ENCODE peak calls at places on chromosomes 7 and 10, in six cellular contexts. One of them, this sample, is unnamed.

GRCh38 chr10:47359626-47360418 is 11.7 kb downstream of the RBP3 start:
- DNase-seq in PC-9: no peak
- DNase-seq in heart left ventricle: no peak
- DNase-seq in mesendoderm: no peak
- DNase-seq in Karpas-422: no peak
- DNase-seq in IMR-90: no peak
- DNase-seq in this sample: no peak

GRCh38 chr10:78727728-78728127 is 341.0 kb upstream of the ZMIZ1 start:
- DNase-seq in PC-9: no peak
- DNase-seq in heart left ventricle: peak; percentile 80
- DNase-seq in mesendoderm: no peak
- DNase-seq in Karpas-422: no peak
- DNase-seq in IMR-90: no peak
- DNase-seq in this sample: no peak

GRCh38 chr7:125567686-125568085 is 638.1 kb upstream of the POT1 start:
- DNase-seq in PC-9: no peak
- DNase-seq in heart left ventricle: no peak
- DNase-seq in mesendoderm: no peak
- DNase-seq in Karpas-422: no peak
- DNase-seq in IMR-90: no peak
- DNase-seq in this sample: no peak

GRCh38 chr7:103793614-103794013 is 195.8 kb downstream of the RELN start:
- DNase-seq in PC-9: no peak
- DNase-seq in heart left ventricle: no peak
- DNase-seq in mesendoderm: no peak
- DNase-seq in Karpas-422: no peak
- DNase-seq in IMR-90: no peak
- DNase-seq in this sample: no peak

GRCh38 chr10:117165557-117166419 is 27.7 kb upstream of the VAX1 start:
- DNase-seq in PC-9: peak; percentile 53
- DNase-seq in heart left ventricle: no peak
- DNase-seq in mesendoderm: peak; percentile 89
- DNase-seq in Karpas-422: no peak
- DNase-seq in IMR-90: peak; percentile 33
- DNase-seq in this sample: peak; percentile 54

GRCh38 chr7:92843034-92843760 is 6.8 kb upstream of the CDK6 start:
- DNase-seq in PC-9: no peak
- DNase-seq in heart left ventricle: no peak
- DNase-seq in mesendoderm: peak; percentile 35
- DNase-seq in Karpas-422: no peak
- DNase-seq in IMR-90: peak; percentile 62
- DNase-seq in this sample: no peak

GRCh38 chr10:114172776-114173555 is 1.0 kb downstream of the CCDC186 start:
- DNase-seq in PC-9: no peak
- DNase-seq in heart left ventricle: no peak
- DNase-seq in mesendoderm: no peak
- DNase-seq in Karpas-422: no peak
- DNase-seq in IMR-90: no peak
- DNase-seq in this sample: no peak

GRCh38 chr7:27602766-27603165 is 59.9 kb downstream of the HIBADH start:
- DNase-seq in PC-9: no peak
- DNase-seq in heart left ventricle: no peak
- DNase-seq in mesendoderm: peak; percentile 86
- DNase-seq in Karpas-422: no peak
- DNase-seq in IMR-90: no peak
- DNase-seq in this sample: no peak

GRCh38 chr7:19491371-19491770 is 217.5 kb downstream of the POLR1F start:
- DNase-seq in PC-9: no peak
- DNase-seq in heart left ventricle: no peak
- DNase-seq in mesendoderm: no peak
- DNase-seq in Karpas-422: no peak
- DNase-seq in IMR-90: no peak
- DNase-seq in this sample: no peak

GRCh38 chr10:98488669-98489430 is 42.1 kb upstream of the HPS1 start:
- DNase-seq in PC-9: no peak
- DNase-seq in heart left ventricle: no peak
- DNase-seq in mesendoderm: peak; percentile 64
- DNase-seq in Karpas-422: no peak
- DNase-seq in IMR-90: no peak
- DNase-seq in this sample: no peak

GRCh38 chr10:72022228-72022627 is 58.0 kb downstream of the CHST3 start:
- DNase-seq in PC-9: no peak
- DNase-seq in heart left ventricle: no peak
- DNase-seq in mesendoderm: no peak
- DNase-seq in Karpas-422: no peak
- DNase-seq in IMR-90: no peak
- DNase-seq in this sample: no peak

GRCh38 chr10:133454204-133454893 is 604 bp downstream of the SCART1 start:
- DNase-seq in PC-9: no peak
- DNase-seq in heart left ventricle: no peak
- DNase-seq in mesendoderm: no peak
- DNase-seq in Karpas-422: no peak
- DNase-seq in IMR-90: no peak
- DNase-seq in this sample: no peak

GRCh38 chr10:87761892-87762291 is 56.1 kb downstream of the ATAD1 start:
- DNase-seq in PC-9: no peak
- DNase-seq in heart left ventricle: no peak
- DNase-seq in mesendoderm: peak; percentile 35
- DNase-seq in Karpas-422: no peak
- DNase-seq in IMR-90: peak; percentile 82
- DNase-seq in this sample: no peak

GRCh38 chr10:69880301-69881081 is 78.8 kb downstream of the COL13A1 start:
- DNase-seq in PC-9: no peak
- DNase-seq in heart left ventricle: no peak
- DNase-seq in mesendoderm: no peak
- DNase-seq in Karpas-422: no peak
- DNase-seq in IMR-90: no peak
- DNase-seq in this sample: no peak

GRCh38 chr10:112275512-112276245 is 7.5 kb upstream of the TECTB start:
- DNase-seq in PC-9: no peak
- DNase-seq in heart left ventricle: no peak
- DNase-seq in mesendoderm: no peak
- DNase-seq in Karpas-422: no peak
- DNase-seq in IMR-90: no peak
- DNase-seq in this sample: no peak

GRCh38 chr10:133325761-133326463 is 10.8 kb downstream of the CALY start:
- DNase-seq in PC-9: no peak
- DNase-seq in heart left ventricle: no peak
- DNase-seq in mesendoderm: no peak
- DNase-seq in Karpas-422: no peak
- DNase-seq in IMR-90: no peak
- DNase-seq in this sample: peak; percentile 42

GRCh38 chr7:29457565-29457971 is 106.1 kb upstream of the PRR15 start:
- DNase-seq in PC-9: no peak
- DNase-seq in heart left ventricle: no peak
- DNase-seq in mesendoderm: no peak
- DNase-seq in Karpas-422: no peak
- DNase-seq in IMR-90: no peak
- DNase-seq in this sample: no peak

GRCh38 chr7:75981450-75982305 is 12.7 kb downstream of the TMEM120A start:
- DNase-seq in PC-9: no peak
- DNase-seq in heart left ventricle: peak; percentile 30
- DNase-seq in mesendoderm: no peak
- DNase-seq in Karpas-422: no peak
- DNase-seq in IMR-90: no peak
- DNase-seq in this sample: no peak

GRCh38 chr7:73976761-73977625 is 51.0 kb upstream of the ELN start:
- DNase-seq in PC-9: no peak
- DNase-seq in heart left ventricle: no peak
- DNase-seq in mesendoderm: no peak
- DNase-seq in Karpas-422: no peak
- DNase-seq in IMR-90: no peak
- DNase-seq in this sample: peak; percentile 21

GRCh38 chr7:113256883-113257531 is 138.7 kb upstream of the SMIM30 start:
- DNase-seq in PC-9: no peak
- DNase-seq in heart left ventricle: no peak
- DNase-seq in mesendoderm: no peak
- DNase-seq in Karpas-422: no peak
- DNase-seq in IMR-90: no peak
- DNase-seq in this sample: no peak

GRCh38 chr7:135845415-135846075 is 96.9 kb upstream of the FAM180A start:
- DNase-seq in PC-9: no peak
- DNase-seq in heart left ventricle: no peak
- DNase-seq in mesendoderm: no peak
- DNase-seq in Karpas-422: no peak
- DNase-seq in IMR-90: no peak
- DNase-seq in this sample: no peak

GRCh38 chr10:69715156-69715898 is 85.3 kb downstream of the FAM241B start:
- DNase-seq in PC-9: no peak
- DNase-seq in heart left ventricle: no peak
- DNase-seq in mesendoderm: no peak
- DNase-seq in Karpas-422: no peak
- DNase-seq in IMR-90: peak; percentile 59
- DNase-seq in this sample: no peak

GRCh38 chr10:36114913-36115312 is 472.8 kb upstream of the FZD8 start:
- DNase-seq in PC-9: no peak
- DNase-seq in heart left ventricle: no peak
- DNase-seq in mesendoderm: peak; percentile 6
- DNase-seq in Karpas-422: no peak
- DNase-seq in IMR-90: peak; percentile 84
- DNase-seq in this sample: no peak

GRCh38 chr10:6202098-6202683 is 541 bp upstream of the PFKFB3 start:
- DNase-seq in PC-9: no peak
- DNase-seq in heart left ventricle: no peak
- DNase-seq in mesendoderm: no peak
- DNase-seq in Karpas-422: no peak
- DNase-seq in IMR-90: no peak
- DNase-seq in this sample: peak; percentile 70

GRCh38 chr10:80319318-80319717 is 29.9 kb upstream of the MAT1A start:
- DNase-seq in PC-9: no peak
- DNase-seq in heart left ventricle: no peak
- DNase-seq in mesendoderm: no peak
- DNase-seq in Karpas-422: no peak
- DNase-seq in IMR-90: no peak
- DNase-seq in this sample: no peak

GRCh38 chr7:43302211-43302711 is 189.8 kb downstream of the HECW1 start:
- DNase-seq in PC-9: peak; percentile 23
- DNase-seq in heart left ventricle: no peak
- DNase-seq in mesendoderm: peak; percentile 31
- DNase-seq in Karpas-422: no peak
- DNase-seq in IMR-90: peak; percentile 49
- DNase-seq in this sample: no peak

GRCh38 chr10:97314677-97315076 is 4.4 kb upstream of the FRAT1 start:
- DNase-seq in PC-9: no peak
- DNase-seq in heart left ventricle: no peak
- DNase-seq in mesendoderm: no peak
- DNase-seq in Karpas-422: no peak
- DNase-seq in IMR-90: no peak
- DNase-seq in this sample: no peak

GRCh38 chr10:44313706-44314307 is 71.1 kb downstream of the CXCL12 start:
- DNase-seq in PC-9: no peak
- DNase-seq in heart left ventricle: no peak
- DNase-seq in mesendoderm: no peak
- DNase-seq in Karpas-422: no peak
- DNase-seq in IMR-90: no peak
- DNase-seq in this sample: no peak

GRCh38 chr7:140060243-140060630 is 2.5 kb downstream of the PARP12 start:
- DNase-seq in PC-9: no peak
- DNase-seq in heart left ventricle: no peak
- DNase-seq in mesendoderm: no peak
- DNase-seq in Karpas-422: no peak
- DNase-seq in IMR-90: no peak
- DNase-seq in this sample: no peak

GRCh38 chr10:77631241-77631640 is 6.4 kb downstream of the KCNMA1 start:
- DNase-seq in PC-9: no peak
- DNase-seq in heart left ventricle: no peak
- DNase-seq in mesendoderm: no peak
- DNase-seq in Karpas-422: no peak
- DNase-seq in IMR-90: no peak
- DNase-seq in this sample: no peak

GRCh38 chr7:72441791-72442190 is 29.7 kb upstream of the CALN1 start:
- DNase-seq in PC-9: no peak
- DNase-seq in heart left ventricle: no peak
- DNase-seq in mesendoderm: peak; percentile 35
- DNase-seq in Karpas-422: no peak
- DNase-seq in IMR-90: no peak
- DNase-seq in this sample: no peak

GRCh38 chr10:24034571-24034970 is 174.4 kb upstream of the KIAA1217 start:
- DNase-seq in PC-9: no peak
- DNase-seq in heart left ventricle: peak; percentile 44
- DNase-seq in mesendoderm: peak; percentile 13
- DNase-seq in Karpas-422: no peak
- DNase-seq in IMR-90: no peak
- DNase-seq in this sample: no peak

GRCh38 chr7:34839645-34840044 is 181.6 kb downstream of the NPSR1 start:
- DNase-seq in PC-9: no peak
- DNase-seq in heart left ventricle: no peak
- DNase-seq in mesendoderm: no peak
- DNase-seq in Karpas-422: no peak
- DNase-seq in IMR-90: no peak
- DNase-seq in this sample: no peak

GRCh38 chr10:14844948-14845347 is 6.8 kb downstream of the HSPA14 start:
- DNase-seq in PC-9: no peak
- DNase-seq in heart left ventricle: no peak
- DNase-seq in mesendoderm: no peak
- DNase-seq in Karpas-422: no peak
- DNase-seq in IMR-90: no peak
- DNase-seq in this sample: no peak
- H3K36me3 ChIP-seq in PC-9: peaks cover 8% of the 10 kb centered on the region
- H3K36me3 ChIP-seq in heart left ventricle: peaks cover 72% of the 10 kb centered on the region
- H3K36me3 ChIP-seq in mesendoderm: peaks cover 12% of the 10 kb centered on the region
- H3K36me3 ChIP-seq in Karpas-422: peaks cover 59% of the 10 kb centered on the region
- H3K36me3 ChIP-seq in IMR-90: peaks cover 31% of the 10 kb centered on the region
- H3K36me3 ChIP-seq in this sample: peaks cover 6% of the 10 kb centered on the region

GRCh38 chr7:1924185-1924817 is 254.2 kb downstream of the ELFN1 start:
- DNase-seq in PC-9: no peak
- DNase-seq in heart left ventricle: no peak
- DNase-seq in mesendoderm: no peak
- DNase-seq in Karpas-422: no peak
- DNase-seq in IMR-90: no peak
- DNase-seq in this sample: no peak
- H3K36me3 ChIP-seq in PC-9: no peaks in the 10 kb centered on the region
- H3K36me3 ChIP-seq in heart left ventricle: peaks cover 3% of the 10 kb centered on the region
- H3K36me3 ChIP-seq in mesendoderm: no peaks in the 10 kb centered on the region
- H3K36me3 ChIP-seq in Karpas-422: no peaks in the 10 kb centered on the region
- H3K36me3 ChIP-seq in IMR-90: no peaks in the 10 kb centered on the region
- H3K36me3 ChIP-seq in this sample: no peaks in the 10 kb centered on the region

DNA sequence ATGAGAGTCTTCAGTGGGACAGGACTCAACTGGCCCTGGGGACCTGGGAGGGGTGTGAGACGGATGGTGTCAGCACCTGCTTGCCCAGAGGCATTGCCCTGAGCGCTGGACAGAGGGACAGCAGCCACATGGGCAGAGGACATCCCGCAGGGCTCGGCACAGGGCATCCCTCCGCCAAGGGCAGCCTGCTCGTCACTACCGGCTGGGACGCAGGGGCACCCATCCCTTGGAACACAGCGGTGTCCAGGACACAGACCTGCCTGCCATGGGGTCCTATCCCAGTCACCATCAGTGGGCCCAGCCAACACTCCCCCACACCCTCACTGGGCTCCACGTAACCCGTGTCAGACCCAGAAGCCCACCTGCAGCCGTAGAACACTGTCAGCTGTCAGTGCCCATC is 109.3 kb downstream of the LARP4B start:
- DNase-seq in PC-9: no peak
- DNase-seq in heart left ventricle: no peak
- DNase-seq in mesendoderm: no peak
- DNase-seq in Karpas-422: no peak
- DNase-seq in IMR-90: no peak
- DNase-seq in this sample: no peak
- H3K36me3 ChIP-seq in PC-9: no peaks in the 10 kb centered on the region
- H3K36me3 ChIP-seq in heart left ventricle: peaks cover 94% of the 10 kb centered on the region
- H3K36me3 ChIP-seq in mesendoderm: peaks cover 38% of the 10 kb centered on the region
- H3K36me3 ChIP-seq in Karpas-422: peaks cover 66% of the 10 kb centered on the region
- H3K36me3 ChIP-seq in IMR-90: peaks cover 69% of the 10 kb centered on the region
- H3K36me3 ChIP-seq in this sample: peaks cover 15% of the 10 kb centered on the region

GRCh38 chr10:101616415-101617101 is 28.4 kb downstream of the DPCD start:
- DNase-seq in PC-9: no peak
- DNase-seq in heart left ventricle: no peak
- DNase-seq in mesendoderm: peak; percentile 72
- DNase-seq in Karpas-422: no peak
- DNase-seq in IMR-90: no peak
- DNase-seq in this sample: no peak
- H3K36me3 ChIP-seq in PC-9: no peaks in the 10 kb centered on the region
- H3K36me3 ChIP-seq in heart left ventricle: peaks cover 27% of the 10 kb centered on the region
- H3K36me3 ChIP-seq in mesendoderm: no peaks in the 10 kb centered on the region
- H3K36me3 ChIP-seq in Karpas-422: no peaks in the 10 kb centered on the region
- H3K36me3 ChIP-seq in IMR-90: peaks cover 13% of the 10 kb centered on the region
- H3K36me3 ChIP-seq in this sample: no peaks in the 10 kb centered on the region